ENCODE peak calls at places on chromosomes 6 and 20, in nine cellular contexts. R is spleen, T is heart right ventricle, L is endothelial cell of umbilical vein, B is heart left ventricle, J is aorta, U is kidney epithelial cell, X is adrenal gland, F is pancreas. H is an unnamed sample.

GRCh38 chr6:73669005-73669404 is 15.2 kb upstream of the SLC17A5 start:
- DNase-seq in L (no peak), T (no peak), J (no peak), F (no peak), R (no peak), U (no peak), B (no peak), X (no peak), H (no peak)

GRCh38 chr20:25233016-25233772 is 14.7 kb upstream of the PYGB start:
- DNase-seq in F (peak; percentile 89), B (no peak), J (peak; percentile 91), T (peak; percentile 59), R (no peak), X (no peak), L (peak; percentile 48), U (peak; percentile 56), H (peak; percentile 51)

GRCh38 chr6:141988327-141988726 is 144.4 kb upstream of the GJE1 start:
- DNase-seq in F (no peak), J (no peak), U (no peak), L (no peak), R (no peak), B (no peak), T (no peak), X (no peak), H (no peak)

GRCh38 chr6:65229768-65230167 is 477.3 kb downstream of the EYS start:
- DNase-seq in B (no peak), U (no peak), L (peak; percentile 85), F (no peak), R (no peak), J (no peak), X (no peak), T (no peak), H (no peak)

GRCh38 chr6:160417135-160417534 is 69.0 kb downstream of the SLC22A3 start:
- DNase-seq in F (no peak), X (no peak), L (no peak), R (no peak), B (no peak), U (no peak), J (no peak), T (no peak), H (no peak)

GRCh38 chr20:13337090-13337784 is 116.2 kb downstream of the ISM1 start:
- DNase-seq in B (no peak), T (no peak), R (no peak), U (no peak), L (no peak), X (no peak), F (no peak), J (no peak), H (no peak)

GRCh38 chr6:13303668-13304017 is 24.7 kb downstream of the TBC1D7 start:
- DNase-seq in U (no peak), J (peak; percentile 93), T (peak; percentile 73), X (peak; percentile 60), R (peak; percentile 88), B (peak; percentile 87), L (peak; percentile 80), F (no peak), H (peak; percentile 40)

GRCh38 chr6:106025655-106026054 is 60.5 kb upstream of the PRDM1 start:
- DNase-seq in X (no peak), U (no peak), F (no peak), J (no peak), T (no peak), L (no peak), R (no peak), B (no peak), H (no peak)

GRCh38 chr6:36728289-36729168 is 30.9 kb downstream of the RAB44 start:
- DNase-seq in T (no peak), J (no peak), U (no peak), F (no peak), R (no peak), L (no peak), X (no peak), B (peak; percentile 18), H (no peak)

GRCh38 chr6:11938285-11938890 is 73.7 kb upstream of the HIVEP1 start:
- DNase-seq in L (peak; percentile 92), T (no peak), X (no peak), U (peak; percentile 16), R (no peak), F (no peak), B (no peak), J (no peak), H (no peak)

GRCh38 chr6:100099189-100100074 is 105.4 kb upstream of the MCHR2 start:
- DNase-seq in J (no peak), L (peak; percentile 44), X (no peak), R (no peak), B (no peak), U (no peak), T (no peak), F (no peak), H (peak; percentile 45)

GRCh38 chr6:7479801-7480266 is 61.6 kb upstream of the DSP start:
- DNase-seq in X (peak; percentile 40), L (peak; percentile 6), T (no peak), J (no peak), U (peak; percentile 69), F (no peak), B (no peak), R (no peak), H (no peak)

GRCh38 chr6:147726342-147726741 is 217.9 kb downstream of the SAMD5 start:
- DNase-seq in L (no peak), R (no peak), F (no peak), U (no peak), X (no peak), T (no peak), B (no peak), J (no peak), H (no peak)

GRCh38 chr6:124512431-124512830 is 449.8 kb upstream of the RNF217 start:
- DNase-seq in F (no peak), R (no peak), B (no peak), J (no peak), L (no peak), T (no peak), U (no peak), X (no peak), H (no peak)

GRCh38 chr6:17393335-17394191 is at the start of gene CAP2:
- DNase-seq in R (no peak), F (peak; percentile 80), U (no peak), B (peak; percentile 78), X (peak; percentile 63), J (peak; percentile 77), T (peak; percentile 66), L (peak; percentile 48), H (peak; percentile 82)

GRCh38 chr6:164106345-164106769 is 691.8 kb downstream of the QKI start:
- DNase-seq in U (no peak), F (no peak), J (no peak), X (no peak), R (no peak), L (peak; percentile 31), B (no peak), T (peak; percentile 70), H (no peak)

GRCh38 chr6:124758663-124759062 is 203.6 kb upstream of the RNF217 start:
- DNase-seq in R (no peak), J (no peak), B (no peak), T (no peak), X (no peak), U (no peak), F (no peak), L (no peak), H (no peak)

GRCh38 chr6:119255492-119255891 is 94.1 kb downstream of the MAN1A1 start:
- DNase-seq in L (no peak), R (no peak), X (no peak), B (no peak), T (no peak), J (no peak), U (no peak), F (no peak), H (no peak)

DNA sequence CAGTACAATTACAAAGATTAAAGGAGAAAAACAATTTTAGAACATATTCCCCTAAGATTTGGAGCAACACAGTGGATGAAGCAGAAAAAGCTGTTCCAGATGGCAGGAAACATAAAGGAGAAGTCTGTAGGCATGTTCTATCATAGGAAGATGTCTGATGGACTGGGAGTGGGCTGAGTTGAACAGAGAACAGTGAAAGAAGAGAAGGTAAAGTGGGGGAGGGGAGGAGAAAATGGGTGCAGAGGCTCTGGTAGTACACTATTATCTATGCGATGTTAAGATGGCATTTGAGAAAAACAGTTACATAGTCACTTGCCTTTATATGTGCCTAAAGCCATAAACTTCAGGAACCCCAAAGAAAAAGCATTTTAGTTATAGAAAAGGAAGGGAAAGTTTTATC is 4.2 kb upstream of the PHIP start:
- DNase-seq in J (no peak), B (no peak), R (no peak), U (no peak), L (no peak), T (no peak), F (no peak), X (no peak), H (no peak)
- H3K4me3 ChIP-seq in J (no peak overlapping the region), B (no peak overlapping the region), R (no peak overlapping the region), U (no peak overlapping the region), L (no peak overlapping the region), T (no peak overlapping the region), F (no peak overlapping the region), X (no peak overlapping the region), H (no peak overlapping the region)

GRCh38 chr20:50690562-50690978 is 772 bp downstream of the RIPOR3 start:
- DNase-seq in F (no peak), X (no peak), J (no peak), B (no peak), R (no peak), L (no peak), T (no peak), U (no peak), H (no peak)
- H3K4me3 ChIP-seq in F (no peak overlapping the region), X (no peak overlapping the region), J (no peak overlapping the region), B (peak overlapping the region; percentile 41), R (peak overlapping the region; percentile 36), L (no peak overlapping the region), T (peak overlapping the region; percentile 45), U (peak overlapping the region; percentile 29), H (no peak overlapping the region)

GRCh38 chr6:32947552-32948465 is 5.1 kb downstream of the HLA-DMA start:
- DNase-seq in T (no peak), B (no peak), J (no peak), X (no peak), F (no peak), U (no peak), R (no peak), L (peak; percentile 58), H (no peak)

GRCh38 chr6:32952817-32953739 is at the start of gene HLA-DMA:
- DNase-seq in T (peak; percentile 70), F (peak; percentile 89), L (peak; percentile 96), X (peak; percentile 87), B (peak; percentile 82), R (peak; percentile 92), U (peak; percentile 81), J (peak; percentile 93), H (peak; percentile 71)

GRCh38 chr6:32949113-32949512 is 3.8 kb downstream of the HLA-DMA start:
- DNase-seq in X (no peak), R (no peak), U (no peak), T (no peak), J (no peak), B (no peak), L (no peak), F (no peak), H (no peak)

GRCh38 chr6:32950449-32950848 is 2.4 kb downstream of the HLA-DMA start:
- DNase-seq in J (no peak), T (no peak), X (no peak), L (no peak), B (no peak), U (no peak), R (no peak), F (no peak), H (no peak)

GRCh38 chr6:32950010-32950409 is 2.9 kb downstream of the HLA-DMA start:
- DNase-seq in U (no peak), T (no peak), B (no peak), F (no peak), L (no peak), R (no peak), X (no peak), J (no peak), H (no peak)
- H3K4me3 ChIP-seq in U (no peak overlapping the region), T (no peak overlapping the region), B (no peak overlapping the region), F (no peak overlapping the region), L (no peak overlapping the region), R (peak overlapping the region; percentile 5), X (no peak overlapping the region), J (no peak overlapping the region), H (no peak overlapping the region)

GRCh38 chr20:61253640-61254511 is 1.8 kb downstream of the CDH4 start:
- DNase-seq in R (no peak), X (no peak), J (no peak), B (no peak), U (no peak), T (no peak), F (peak; percentile 76), L (no peak), H (no peak)
- H3K4me3 ChIP-seq in R (peak overlapping the region; percentile 51), X (no peak overlapping the region), J (no peak overlapping the region), B (peak overlapping the region; percentile 29), U (peak overlapping the region; percentile 58), T (peak overlapping the region; percentile 30), F (peak overlapping the region; percentile 8), L (no peak overlapping the region), H (peak overlapping the region; percentile 32)